ENCODE peak calls at places on chromosomes 3 and 15, in five cellular contexts. G is CD8-positive, alpha-beta memory T cell; Z is thoracic aorta; D is thyroid gland; S is stomach. E is an unnamed sample. For H3K27me3, the result is how much of the 10 kb centered on the place peaks cover.

GRCh38 chr3:118213892-118214291 is 820.8 kb downstream of the IGSF11 start:
- DNase-seq in S (no peak), D (no peak), G (no peak), Z (no peak), E (no peak)

GRCh38 chr3:126527455-126528211 is 3.7 kb downstream of the CHST13 start:
- DNase-seq in S (no peak), Z (no peak), D (no peak), G (no peak), E (no peak)

GRCh38 chr3:146159037-146159436 is 1.9 kb downstream of the PLOD2 start:
- DNase-seq in S (no peak), Z (no peak), G (no peak), D (no peak), E (no peak)

GRCh38 chr15:69999392-70000085 is 98.2 kb downstream of the TLE3 start:
- DNase-seq in S (no peak), Z (no peak), D (no peak), G (no peak), E (no peak)

GRCh38 chr3:46406440-46406785 is 453 bp downstream of the CCR5AS start:
- DNase-seq in S (no peak), D (no peak), G (no peak), Z (no peak), E (no peak)

GRCh38 chr3:156230291-156230900 is 110.0 kb downstream of the KCNAB1 start:
- DNase-seq in G (no peak), D (no peak), Z (no peak), S (no peak), E (no peak)

GRCh38 chr3:141076821-141077571 is 25.8 kb downstream of the SPSB4 start:
- DNase-seq in S (peak), G (no peak), Z (peak), D (no peak), E (peak)

GRCh38 chr3:124784686-124785382 is 54.6 kb downstream of the UMPS start:
- DNase-seq in S (no peak), G (no peak), D (peak), Z (peak), E (no peak)

GRCh38 chr3:152595975-152596832 is 238.7 kb upstream of the P2RY1 start:
- DNase-seq in D (no peak), S (peak), G (peak), Z (peak), E (no peak)

GRCh38 chr15:99561476-99562230 is 4.1 kb upstream of the MEF2A start:
- DNase-seq in G (no peak), D (no peak), Z (no peak), S (no peak), E (no peak)

DNA sequence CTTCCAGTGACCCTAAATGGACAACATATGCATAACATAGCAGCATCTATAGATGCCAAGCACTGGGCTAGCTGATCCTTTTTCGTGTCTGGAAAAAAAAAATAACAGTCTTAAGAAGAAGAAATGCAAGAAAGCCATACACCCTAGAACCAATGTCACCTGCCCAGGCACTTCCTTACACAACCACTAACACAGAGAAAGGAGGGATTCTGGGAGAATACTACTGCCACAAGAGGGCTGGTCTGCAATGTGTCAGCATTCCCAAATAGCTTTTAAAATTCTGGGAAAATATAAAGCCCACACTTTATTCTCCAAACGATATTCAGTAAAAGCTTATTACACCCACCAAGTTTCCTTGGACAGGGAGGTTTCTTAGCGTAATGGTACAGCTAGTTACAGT is 271.2 kb downstream of the TBL1XR1 start:
- DNase-seq in D (no peak), S (no peak), G (no peak), Z (no peak), E (no peak)
- H3K27me3 ChIP-seq in D (under half), S (under half), G (under half), Z (under half), E (under half)

DNA sequence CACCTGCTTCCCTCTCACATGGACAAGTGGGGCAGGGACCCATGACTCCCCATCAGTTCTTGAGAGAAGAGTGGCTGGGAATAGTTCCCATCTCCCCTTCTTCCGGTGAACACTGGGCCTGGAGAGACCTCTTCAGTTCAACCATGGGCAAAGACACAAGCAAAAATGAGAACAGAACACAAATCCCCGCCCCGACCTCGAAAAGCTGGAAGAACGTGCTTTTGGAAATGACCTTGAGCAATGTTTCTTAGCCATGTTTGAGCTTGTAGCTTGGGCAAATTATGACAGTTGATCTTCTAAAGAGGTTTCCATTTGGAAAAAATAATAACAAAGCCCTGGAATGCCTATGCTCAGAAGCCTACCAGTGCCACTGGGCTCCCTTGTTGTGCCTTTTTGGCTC is 59.0 kb downstream of the FAM174B start:
- DNase-seq in D (no peak), G (no peak), Z (no peak), S (no peak), E (no peak)
- H3K27me3 ChIP-seq in D (under half), G (under half), Z (under half), S (under half), E (under half)

DNA sequence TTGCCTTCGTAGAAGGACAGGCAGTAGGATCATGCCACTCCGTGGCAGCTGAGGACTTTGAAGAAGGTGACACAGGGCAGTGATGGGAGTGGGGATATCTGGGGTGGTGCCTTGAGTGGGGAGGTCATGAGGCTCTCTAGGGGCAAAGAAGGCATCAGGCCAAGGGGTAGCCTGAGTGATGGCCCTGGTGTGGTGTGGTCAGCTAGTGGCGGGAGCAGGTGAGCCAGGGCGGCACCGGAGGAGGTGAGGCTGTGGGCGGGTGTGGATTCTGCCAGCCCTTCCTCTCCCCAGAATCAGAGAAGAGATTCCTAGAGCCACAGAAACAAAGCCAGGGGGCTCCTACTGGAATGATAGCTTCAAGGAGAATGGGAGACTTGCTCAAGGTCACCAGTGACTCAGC is 18.4 kb downstream of the WNT7A start:
- DNase-seq in S (no peak), G (no peak), Z (no peak), D (no peak), E (no peak)
- H3K27me3 ChIP-seq in S (half or more), G (under half), Z (under half), D (under half), E (under half)

GRCh38 chr15:90177012-90177411 is 24.1 kb upstream of the SEMA4B start:
- DNase-seq in S (no peak), Z (no peak), D (no peak), G (no peak), E (no peak)
- H3K27me3 ChIP-seq in S (under half), Z (under half), D (under half), G (under half), E (under half)

GRCh38 chr15:29815000-29815704 is 7.1 kb downstream of the TJP1 start:
- DNase-seq in G (no peak), Z (no peak), S (no peak), D (peak), E (no peak)

GRCh38 chr15:29812384-29812694 is 9.9 kb downstream of the TJP1 start:
- DNase-seq in Z (no peak), S (no peak), D (peak), G (no peak), E (no peak)

GRCh38 chr15:29811691-29812383 is 10.4 kb downstream of the TJP1 start:
- DNase-seq in S (no peak), D (no peak), Z (no peak), G (no peak), E (no peak)

GRCh38 chr15:29815705-29816042 is 6.6 kb downstream of the TJP1 start:
- DNase-seq in G (no peak), D (no peak), S (no peak), Z (no peak), E (no peak)

GRCh38 chr15:29813009-29813408 is 9.3 kb downstream of the TJP1 start:
- DNase-seq in Z (no peak), G (no peak), D (no peak), S (no peak), E (no peak)
- H3K27me3 ChIP-seq in Z (under half), G (under half), D (under half), S (under half), E (under half)

GRCh38 chr3:139538733-139539132 is 809 bp downstream of the RBP1 start:
- DNase-seq in G (no peak), S (no peak), D (no peak), Z (no peak), E (no peak)
- H3K27me3 ChIP-seq in G (under half), S (under half), D (under half), Z (under half), E (under half)

GRCh38 chr15:60762167-60762566 is 283.2 kb upstream of the ICE2 start:
- DNase-seq in D (no peak), S (no peak), G (no peak), Z (no peak), E (peak)

GRCh38 chr15:60764408-60764963 is 285.5 kb upstream of the ICE2 start:
- DNase-seq in S (no peak), D (no peak), Z (no peak), G (no peak), E (no peak)

GRCh38 chr15:60767134-60767824 is 288.3 kb upstream of the ICE2 start:
- DNase-seq in S (no peak), Z (no peak), D (no peak), G (no peak), E (no peak)

GRCh38 chr15:60763668-60764067 is 284.7 kb upstream of the ICE2 start:
- DNase-seq in S (no peak), G (no peak), Z (no peak), D (no peak), E (no peak)

DNA sequence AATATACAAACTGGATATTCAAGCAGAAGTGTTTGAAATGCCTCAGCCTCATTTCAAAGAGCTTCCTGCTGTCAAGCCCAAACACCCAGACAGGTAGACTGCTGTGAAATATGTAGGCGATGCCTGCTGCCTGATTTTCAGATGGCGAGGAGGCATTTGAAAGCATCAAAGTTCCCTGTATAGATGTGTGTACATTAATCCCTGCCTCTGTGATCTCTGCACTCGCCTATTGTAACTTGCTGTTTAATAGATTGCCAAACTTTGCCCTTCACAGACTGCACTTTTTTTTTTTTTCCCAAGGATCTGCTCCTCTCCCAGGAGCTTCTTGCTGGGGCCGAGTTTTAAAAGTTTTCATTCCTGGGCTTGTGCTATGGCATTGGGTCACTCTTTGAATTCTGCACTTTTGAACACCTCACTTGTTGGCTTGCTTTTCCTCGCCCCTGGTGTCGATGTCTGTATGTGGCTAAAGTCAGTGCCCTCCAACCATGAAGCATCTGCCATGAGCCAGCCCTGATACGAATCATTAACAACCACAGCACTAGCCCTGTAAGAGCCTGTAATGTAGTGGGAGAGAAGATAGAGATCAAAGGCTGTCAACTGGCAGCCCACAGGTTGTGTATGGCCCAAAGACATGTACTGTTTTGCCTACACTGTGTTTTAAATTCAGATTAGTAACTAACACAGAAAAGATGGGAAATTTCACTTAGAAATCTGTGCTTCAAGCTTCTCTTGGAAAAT is 287.6 kb upstream of the ICE2 start:
- DNase-seq in Z (no peak), G (no peak), S (no peak), D (no peak), E (peak)
- H3K27me3 ChIP-seq in Z (under half), G (under half), S (under half), D (under half), E (under half)

E was measured in BE2C.